ENCODE peak calls at places on chromosomes 12 and 14, in five cellular contexts. Q, A, Z, Y and G are unnamed samples. For H3K4me1, the result is how much of the 10 kb centered on the place peaks cover.

GRCh38 chr14:104563742-104564615 is 15.6 kb upstream of the C14orf180 start:
- DNase-seq in Q (peak), A (peak), Z (peak), Y (peak), G (peak)

GRCh38 chr12:51951843-51952722 is 584 bp downstream of the ACVR1B start:
- DNase-seq in Q (peak), A (peak), Z (no peak), Y (no peak), G (peak)

GRCh38 chr12:10069099-10069498 is 29.7 kb downstream of the CLEC1A start:
- DNase-seq in Q (peak), A (no peak), Z (no peak), Y (no peak), G (no peak)

GRCh38 chr14:56294125-56294524 is 175.9 kb downstream of the PELI2 start:
- DNase-seq in Q (no peak), A (no peak), Z (no peak), Y (no peak), G (peak)

GRCh38 chr14:54253195-54253947 is 143.4 kb upstream of the CDKN3 start:
- DNase-seq in Q (peak), A (no peak), Z (peak), Y (peak), G (no peak)

GRCh38 chr12:5154091-5154490 is 110.4 kb downstream of the KCNA5 start:
- DNase-seq in Q (no peak), A (no peak), Z (no peak), Y (no peak), G (peak)

GRCh38 chr12:101671157-101671791 is 26.2 kb upstream of the CHPT1 start:
- DNase-seq in Q (no peak), A (no peak), Z (no peak), Y (no peak), G (no peak)

GRCh38 chr12:51851408-51852097 is 3.0 kb upstream of the FIGNL2 start:
- DNase-seq in Q (no peak), A (no peak), Z (no peak), Y (no peak), G (no peak)

GRCh38 chr12:128910629-128911028 is 57.4 kb downstream of the GLT1D1 start:
- DNase-seq in Q (no peak), A (no peak), Z (no peak), Y (no peak), G (no peak)

GRCh38 chr14:71022015-71022919 is 115.0 kb downstream of the PCNX1 start:
- DNase-seq in Q (no peak), A (no peak), Z (no peak), Y (peak), G (no peak)

GRCh38 chr14:87231336-87232026 is 761.5 kb downstream of the GALC start:
- DNase-seq in Q (peak), A (no peak), Z (no peak), Y (no peak), G (no peak)

GRCh38 chr12:6340745-6341438 is 984 bp downstream of the TNFRSF1A start:
- DNase-seq in Q (peak), A (no peak), Z (no peak), Y (no peak), G (no peak)

GRCh38 chr14:99793213-99794155 is at the start of gene EML1:
- DNase-seq in Q (peak), A (peak), Z (peak), Y (peak), G (peak)

GRCh38 chr12:632102-632696 is 31.0 kb downstream of the NINJ2 start:
- DNase-seq in Q (peak), A (no peak), Z (peak), Y (no peak), G (peak)

GRCh38 chr12:75455839-75456238 is 24.7 kb upstream of the GLIPR1 start:
- DNase-seq in Q (no peak), A (no peak), Z (no peak), Y (no peak), G (no peak)

GRCh38 chr12:46402451-46402850 is 29.9 kb upstream of the SLC38A2 start:
- DNase-seq in Q (peak), A (no peak), Z (no peak), Y (no peak), G (no peak)

GRCh38 chr14:50964683-50965390 is 20.6 kb upstream of the PYGL start:
- DNase-seq in Q (peak), A (no peak), Z (peak), Y (no peak), G (no peak)

GRCh38 chr14:79090781-79091180 is 920.6 kb downstream of the NRXN3 start:
- DNase-seq in Q (no peak), A (no peak), Z (no peak), Y (no peak), G (peak)

GRCh38 chr12:2294651-2295475 is 242.1 kb downstream of the CACNA1C start:
- DNase-seq in Q (peak), A (no peak), Z (peak), Y (no peak), G (no peak)

GRCh38 chr14:103023881-103024473 is 33.4 kb downstream of the CDC42BPB start:
- DNase-seq in Q (peak), A (no peak), Z (no peak), Y (no peak), G (no peak)

GRCh38 chr14:71764701-71765347 is 167.4 kb upstream of the RGS6 start:
- DNase-seq in Q (peak), A (no peak), Z (no peak), Y (no peak), G (peak)

GRCh38 chr12:112962561-112962960 is 15.8 kb upstream of the OAS2 start:
- DNase-seq in Q (no peak), A (no peak), Z (no peak), Y (no peak), G (no peak)

GRCh38 chr14:93115920-93116675 is at the start of gene ITPK1:
- DNase-seq in Q (peak), A (peak), Z (peak), Y (no peak), G (peak)

GRCh38 chr12:22480016-22480415 is 64.3 kb downstream of the C2CD5 start:
- DNase-seq in Q (no peak), A (no peak), Z (no peak), Y (no peak), G (no peak)

GRCh38 chr12:43742106-43742505 is 16.5 kb downstream of the PUS7L start:
- DNase-seq in Q (peak), A (no peak), Z (no peak), Y (no peak), G (no peak)

GRCh38 chr12:131799195-131799594 is 29.0 kb upstream of the MMP17 start:
- DNase-seq in Q (no peak), A (no peak), Z (no peak), Y (no peak), G (no peak)

GRCh38 chr14:98623806-98624430 is 648.1 kb downstream of the BCL11B start:
- DNase-seq in Q (no peak), A (no peak), Z (no peak), Y (no peak), G (no peak)

GRCh38 chr14:60654303-60654925 is 5.1 kb upstream of the SIX1 start:
- DNase-seq in Q (peak), A (no peak), Z (peak), Y (no peak), G (peak)

GRCh38 chr14:60652674-60653387 is 3.6 kb upstream of the SIX1 start:
- DNase-seq in Q (no peak), A (no peak), Z (no peak), Y (no peak), G (peak)

GRCh38 chr14:60651936-60652673 is 2.8 kb upstream of the SIX1 start:
- DNase-seq in Q (peak), A (no peak), Z (peak), Y (no peak), G (peak)

GRCh38 chr14:60653709-60654161 is 4.5 kb upstream of the SIX1 start:
- DNase-seq in Q (no peak), A (no peak), Z (no peak), Y (no peak), G (peak)

DNA sequence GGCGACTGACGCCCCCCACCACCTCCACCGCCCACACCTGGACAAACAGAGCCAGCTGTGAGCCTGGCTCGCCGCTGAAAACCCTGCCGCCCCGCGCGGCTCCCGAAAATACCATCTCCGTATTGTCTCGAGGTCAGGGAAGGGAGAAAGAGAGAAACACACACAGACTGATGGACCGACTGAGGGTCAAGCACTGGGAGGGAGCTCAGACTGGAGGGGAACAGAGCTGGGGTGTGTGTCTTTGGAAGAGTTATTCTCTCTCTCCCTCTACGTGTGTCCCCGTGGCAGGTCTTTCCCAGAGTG is 4.1 kb upstream of the SIX1 start:
- DNase-seq in Q (no peak), A (no peak), Z (no peak), Y (no peak), G (peak)
- H3K4me1 ChIP-seq in Q (under half), A (under half), Z (under half), Y (under half), G (half or more)

DNA sequence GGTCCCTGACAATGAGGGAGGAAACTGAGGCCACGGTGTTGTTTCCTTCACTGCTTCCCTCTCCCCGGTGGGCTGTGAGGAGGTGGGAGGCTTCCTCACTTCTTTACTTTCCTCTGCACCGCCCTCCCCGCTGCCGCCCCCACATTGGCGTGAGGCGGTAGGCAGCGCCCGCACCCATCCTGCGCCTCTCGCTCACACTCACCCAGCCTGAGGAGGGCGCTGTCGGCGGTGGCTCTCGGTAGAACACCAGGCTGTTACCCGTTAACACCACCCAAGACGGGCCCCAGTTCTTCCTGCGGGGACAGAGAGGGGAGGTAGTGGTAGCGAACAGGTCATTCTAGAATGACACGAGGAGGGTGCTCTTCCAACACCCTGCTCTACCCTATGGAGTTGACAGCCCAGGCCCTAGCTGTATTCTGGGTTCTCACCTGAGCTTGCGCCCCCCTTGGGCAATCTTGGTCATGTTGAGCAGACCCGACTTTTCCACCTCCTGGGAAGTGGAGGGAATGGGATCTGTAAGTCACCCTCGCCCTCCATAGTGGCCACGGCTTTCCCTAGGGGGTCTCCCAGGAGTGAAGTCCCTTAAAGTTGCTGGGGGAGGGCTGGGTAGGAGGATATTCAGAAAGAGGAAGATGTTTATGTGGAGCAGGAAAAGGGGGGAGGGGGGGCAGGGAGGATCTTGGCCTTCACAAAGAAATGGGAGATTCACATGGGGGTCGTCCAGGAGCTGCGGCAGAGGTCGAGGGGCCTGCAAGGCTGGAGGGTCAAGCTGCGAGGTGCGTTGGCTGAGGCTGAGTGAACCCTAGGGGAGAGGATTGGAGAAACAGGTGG is 3.3 kb downstream of the ARHGAP9 start:
- DNase-seq in Q (no peak), A (no peak), Z (no peak), Y (no peak), G (no peak)
- TF ChIP-seq EZH2 in Q (no peak), A (no peak), Z (peak), Y (no peak), G (peak)

GRCh38 chr12:49345840-49346658 is 639 bp upstream of the DNAJC22 start:
- DNase-seq in Q (peak), A (peak), Z (peak), Y (no peak), G (no peak)

GRCh38 chr12:49349266-49349665 is 2.6 kb downstream of the DNAJC22 start:
- DNase-seq in Q (no peak), A (no peak), Z (no peak), Y (no peak), G (no peak)

GRCh38 chr12:49346659-49347306 is at the start of gene DNAJC22:
- DNase-seq in Q (peak), A (peak), Z (peak), Y (no peak), G (peak)

GRCh38 chr12:49348781-49349180 is 2.1 kb downstream of the DNAJC22 start:
- DNase-seq in Q (no peak), A (no peak), Z (no peak), Y (no peak), G (no peak)

GRCh38 chr12:49347307-49348237 is 884 bp downstream of the DNAJC22 start:
- DNase-seq in Q (peak), A (peak), Z (peak), Y (peak), G (peak)
- H2AFZ ChIP-seq in Q (peak), A (peak), Z (peak), Y (peak), G (peak)

GRCh38 chr12:92558806-92559205 is 144.0 kb upstream of the PLEKHG7 start:
- DNase-seq in Q (peak), A (no peak), Z (no peak), Y (no peak), G (no peak)

GRCh38 chr12:92558241-92558773 is 144.5 kb upstream of the PLEKHG7 start:
- DNase-seq in Q (no peak), A (no peak), Z (no peak), Y (no peak), G (no peak)

GRCh38 chr12:92556141-92556540 is 146.6 kb upstream of the PLEKHG7 start:
- DNase-seq in Q (no peak), A (no peak), Z (no peak), Y (no peak), G (no peak)

GRCh38 chr12:92556622-92557421 is 146.0 kb upstream of the PLEKHG7 start:
- DNase-seq in Q (no peak), A (no peak), Z (no peak), Y (no peak), G (no peak)

GRCh38 chr12:92557422-92557724 is 145.4 kb upstream of the PLEKHG7 start:
- DNase-seq in Q (no peak), A (no peak), Z (no peak), Y (no peak), G (no peak)
- H3K4me1 ChIP-seq in Q (under half), A (under half), Z (under half), Y (under half), G (under half)

GRCh38 chr14:40762177-40762576 is 844.5 kb upstream of the LRFN5 start:
- DNase-seq in Q (no peak), A (no peak), Z (no peak), Y (no peak), G (no peak)

GRCh38 chr14:40760703-40761102 is 846.0 kb upstream of the LRFN5 start:
- DNase-seq in Q (no peak), A (no peak), Z (no peak), Y (no peak), G (peak)

GRCh38 chr14:40762685-40763084 is 844.0 kb upstream of the LRFN5 start:
- DNase-seq in Q (no peak), A (no peak), Z (no peak), Y (no peak), G (no peak)

DNA sequence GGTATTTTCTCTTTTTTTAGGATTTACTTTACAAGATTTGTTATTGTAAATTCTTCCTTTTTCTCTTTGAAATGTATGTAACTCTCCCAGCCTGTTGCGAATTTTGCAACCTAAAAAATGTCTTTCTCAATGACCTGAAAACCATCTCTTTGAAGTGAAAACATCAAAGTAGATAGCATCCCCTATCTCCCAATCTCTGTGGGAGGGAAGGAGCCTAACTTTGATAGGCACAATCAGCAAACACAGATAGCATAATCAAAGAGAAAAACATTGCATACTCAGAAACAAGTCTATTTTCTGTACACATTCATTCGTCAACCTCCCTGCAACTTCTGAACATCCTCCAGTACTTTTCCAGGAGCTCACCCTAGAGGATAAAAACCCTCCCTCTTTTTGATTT is 849.3 kb upstream of the LRFN5 start:
- DNase-seq in Q (no peak), A (no peak), Z (no peak), Y (no peak), G (no peak)
- TF ChIP-seq EZH2 in Q (no peak), A (no peak), Z (no peak), Y (no peak), G (no peak)